ENCODE peak calls at places on chromosomes 13 and 19, in four cellular contexts. K, R, D and J are unnamed samples. For H3K4me1, the result is how much of the 10 kb centered on the place peaks cover.

GRCh38 chr19:4717191-4717965 is 6.3 kb downstream of the DPP9 start:
- DNase-seq in K (no peak), R (peak), D (peak), J (peak)

GRCh38 chr13:21753117-21753729 is 82.3 kb downstream of the FGF9 start:
- DNase-seq in R (no peak), D (no peak), K (no peak), J (no peak)

GRCh38 chr13:109332501-109333499 is 453.6 kb downstream of the IRS2 start:
- DNase-seq in K (peak), D (no peak), R (no peak), J (no peak)

GRCh38 chr13:109569938-109570711 is 216.3 kb downstream of the IRS2 start:
- DNase-seq in K (no peak), D (no peak), R (no peak), J (no peak)

GRCh38 chr19:48415869-48416268 is 22.4 kb downstream of the GRIN2D start:
- DNase-seq in K (no peak), R (no peak), D (no peak), J (no peak)

GRCh38 chr13:113573065-113573464 is 11.5 kb upstream of the TFDP1 start:
- DNase-seq in R (no peak), D (no peak), K (no peak), J (no peak)

GRCh38 chr19:42634409-42635232 is 39.9 kb upstream of the CEACAM8 start:
- DNase-seq in R (no peak), D (peak), K (no peak), J (no peak)

GRCh38 chr19:8204961-8205360 is 4.2 kb upstream of the CERS4 start:
- DNase-seq in K (peak), D (no peak), R (peak), J (no peak)

GRCh38 chr13:74886496-74886895 is 595.5 kb downstream of the TBC1D4 start:
- DNase-seq in D (peak), K (no peak), R (no peak), J (peak)

GRCh38 chr13:22040810-22041364 is 370.0 kb downstream of the FGF9 start:
- DNase-seq in D (no peak), R (no peak), K (peak), J (no peak)

GRCh38 chr13:52006491-52007245 is 4.6 kb downstream of the ATP7B start:
- DNase-seq in R (no peak), K (no peak), D (no peak), J (no peak)

DNA sequence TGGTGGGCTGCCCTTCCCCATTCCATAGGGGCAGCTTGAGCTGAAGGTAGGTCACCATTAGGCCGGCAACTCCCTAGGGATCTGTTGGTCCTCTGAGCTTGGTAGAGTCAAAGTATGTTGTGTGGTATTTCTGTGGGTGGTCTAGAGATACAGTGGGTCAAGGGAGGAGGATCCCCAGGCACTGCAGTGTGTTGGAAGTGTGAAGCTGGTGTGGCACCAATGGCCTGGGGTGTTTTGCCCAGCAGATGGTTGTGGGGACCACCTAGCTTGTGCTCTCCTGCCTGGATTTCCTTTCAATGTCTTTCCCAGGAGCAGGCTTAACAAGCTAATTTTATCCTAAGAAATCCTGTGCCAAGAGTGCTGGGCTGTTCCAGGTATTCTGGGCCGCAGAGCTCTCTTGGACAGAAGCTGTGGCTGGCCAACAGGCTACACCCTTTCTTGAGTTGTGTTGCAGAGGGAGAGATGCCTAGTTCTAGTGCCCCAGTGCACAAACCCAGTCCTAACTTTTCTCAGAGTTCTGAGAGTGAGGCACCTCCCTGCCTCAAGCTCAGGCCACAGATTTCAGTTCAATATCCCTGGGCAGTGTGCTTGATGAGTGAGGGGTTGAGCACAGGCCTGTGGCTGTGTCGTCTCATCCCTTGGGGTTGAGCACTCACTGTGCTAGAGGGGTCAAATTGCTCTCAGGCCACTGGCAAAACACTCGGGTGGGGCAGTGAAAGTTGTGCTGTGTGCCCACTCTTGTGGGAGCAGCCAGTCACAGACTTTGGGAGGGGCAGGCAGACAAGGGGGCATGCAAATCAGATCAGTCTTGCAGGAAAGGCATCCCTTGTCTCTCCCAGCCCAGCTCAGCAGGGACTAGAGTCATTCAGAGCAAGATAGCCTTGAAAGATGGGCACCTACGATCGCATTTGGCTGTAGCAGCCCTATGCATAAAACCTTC is 1806.1 kb upstream of the MIR17HG start:
- DNase-seq in R (no peak), K (peak), D (no peak), J (no peak)
- H3K4me1 ChIP-seq in R (under half), K (under half), D (under half), J (under half)

DNA sequence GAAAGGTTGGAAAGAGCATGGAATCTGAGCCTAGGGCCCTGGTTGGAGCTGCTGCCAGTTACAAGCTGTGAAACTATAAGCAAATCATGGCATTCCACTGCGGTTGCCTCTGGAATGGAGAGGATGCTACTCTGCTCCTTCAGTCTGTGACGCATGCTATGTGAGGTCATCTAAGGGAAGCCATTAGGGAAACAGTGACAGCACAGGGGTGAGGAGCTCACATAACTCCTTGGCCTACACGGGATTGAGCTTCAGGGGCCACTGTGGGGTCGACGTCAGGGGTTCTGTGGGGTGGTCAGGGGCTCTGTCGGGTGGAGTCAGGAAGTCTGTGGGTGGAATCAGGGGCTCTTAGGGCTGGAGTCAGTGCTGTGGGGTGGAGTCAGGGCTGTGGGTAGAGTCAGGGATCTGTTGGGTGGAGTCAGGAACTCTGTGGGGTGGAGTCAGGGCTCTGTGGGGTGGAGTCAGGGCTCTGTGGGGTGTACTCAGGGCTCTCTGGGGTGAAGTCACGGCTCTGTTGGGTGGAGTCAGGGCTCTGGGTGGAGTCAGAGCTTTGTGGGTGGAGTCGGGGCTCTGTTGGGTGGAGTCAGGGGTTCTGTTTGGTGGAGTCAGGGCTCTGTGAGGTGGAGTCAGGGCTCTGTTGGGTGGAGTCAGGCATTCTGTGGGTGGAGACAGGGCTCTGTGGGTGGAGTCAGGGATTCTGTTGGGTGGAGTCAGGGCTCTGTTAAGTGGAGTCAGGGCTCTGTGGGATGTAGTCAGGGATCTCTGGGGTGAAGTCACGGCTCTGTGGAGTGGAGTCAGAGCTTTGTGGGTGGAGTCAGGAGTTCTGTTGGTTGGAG is 35.8 kb upstream of the MEDAG start:
- DNase-seq in R (peak), D (peak), K (peak), J (peak)
- H2AFZ ChIP-seq in R (peak), D (peak), K (no peak), J (peak)

DNA sequence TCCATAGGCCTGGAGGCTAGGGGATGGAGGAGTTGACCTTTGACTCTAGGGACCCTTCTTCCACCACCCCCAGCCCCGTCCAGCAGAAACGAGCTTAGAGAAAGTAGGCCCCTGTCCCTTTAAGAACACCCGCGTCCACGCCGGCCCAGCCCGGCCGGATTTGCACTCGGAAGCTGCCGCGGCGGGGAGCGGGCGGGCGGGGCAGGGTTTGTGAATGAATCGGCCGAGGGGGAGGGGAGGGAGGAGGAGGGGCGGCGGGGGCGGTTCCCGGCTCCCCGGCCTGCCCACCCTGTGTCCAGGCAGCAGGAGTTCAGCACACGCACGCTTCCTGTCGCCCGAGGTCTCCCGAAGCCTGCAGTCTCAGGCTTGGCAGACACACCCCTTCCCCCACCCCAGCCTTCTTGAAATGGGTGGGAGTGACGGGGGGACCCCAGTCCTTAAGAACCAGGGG is 1.5 kb downstream of the UNC13A start:
- DNase-seq in D (no peak), R (no peak), K (peak), J (no peak)
- H3K4me2 ChIP-seq in D (peak), R (peak), K (peak), J (peak)

DNA sequence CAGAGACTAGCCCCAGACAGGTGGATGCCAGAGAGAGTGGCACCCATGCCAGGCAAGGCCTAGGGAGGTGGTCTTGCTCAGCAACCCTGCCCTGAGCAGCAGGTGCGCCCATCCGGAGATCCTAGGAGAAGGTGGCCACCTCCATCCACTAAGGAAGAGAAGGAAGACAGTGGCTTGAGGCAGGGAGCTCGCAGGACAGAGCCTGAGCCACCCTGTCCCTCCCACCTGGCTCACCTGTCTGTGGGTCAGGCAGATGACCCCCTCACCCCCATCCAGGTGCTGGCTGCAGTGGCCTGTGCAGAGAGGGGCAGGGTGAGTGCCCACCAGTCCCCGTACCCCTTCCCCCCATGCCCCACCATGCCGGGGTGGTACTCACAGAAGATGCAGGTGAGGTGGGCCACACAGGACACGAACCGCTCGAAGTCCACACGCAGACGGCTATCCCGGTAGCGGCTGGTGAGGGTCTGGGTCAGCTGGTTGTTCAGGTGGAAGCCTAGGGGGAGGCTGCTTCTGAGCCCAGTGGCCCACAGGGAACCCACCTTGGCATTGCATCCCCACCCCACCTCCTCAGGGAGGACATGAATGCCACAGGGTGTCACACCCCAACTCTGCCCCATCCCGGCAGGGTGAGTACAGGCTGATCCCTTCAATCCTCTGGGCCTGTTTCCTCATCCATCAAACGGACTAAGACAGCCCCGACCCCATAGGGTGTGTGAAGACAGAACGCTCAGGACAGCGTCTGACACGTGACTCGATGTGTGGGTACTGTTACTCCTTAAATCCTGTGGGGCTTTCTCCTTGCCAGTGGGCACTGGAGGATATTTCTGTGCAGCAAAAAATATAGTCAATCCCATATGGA is 13.3 kb downstream of the CAPN12 start:
- DNase-seq in R (no peak), K (peak), D (no peak), J (no peak)
- H3K4me1 ChIP-seq in R (under half), K (under half), D (under half), J (under half)

GRCh38 chr19:15840833-15841232 is 25.4 kb upstream of the OR10H1 start:
- DNase-seq in K (no peak), D (no peak), R (no peak), J (no peak)

GRCh38 chr19:15836595-15837398 is 21.3 kb upstream of the OR10H1 start:
- DNase-seq in D (peak), R (peak), K (no peak), J (peak)

GRCh38 chr19:15831626-15832025 is 16.2 kb upstream of the OR10H1 start:
- DNase-seq in R (peak), K (no peak), D (no peak), J (no peak)

GRCh38 chr19:15841875-15842569 is 26.6 kb upstream of the OR10H1 start:
- DNase-seq in R (no peak), D (no peak), K (no peak), J (no peak)

GRCh38 chr19:15836345-15836594 is 20.8 kb upstream of the OR10H1 start:
- DNase-seq in K (no peak), R (no peak), D (peak), J (peak)
- H2AFZ ChIP-seq in K (no peak), R (no peak), D (peak), J (peak)

GRCh38 chr19:32868206-32868950 is 1.2 kb downstream of the SLC7A9 start:
- DNase-seq in D (no peak), K (no peak), R (no peak), J (no peak)
- H3K4me2 ChIP-seq in D (no peak), K (no peak), R (no peak), J (no peak)

DNA sequence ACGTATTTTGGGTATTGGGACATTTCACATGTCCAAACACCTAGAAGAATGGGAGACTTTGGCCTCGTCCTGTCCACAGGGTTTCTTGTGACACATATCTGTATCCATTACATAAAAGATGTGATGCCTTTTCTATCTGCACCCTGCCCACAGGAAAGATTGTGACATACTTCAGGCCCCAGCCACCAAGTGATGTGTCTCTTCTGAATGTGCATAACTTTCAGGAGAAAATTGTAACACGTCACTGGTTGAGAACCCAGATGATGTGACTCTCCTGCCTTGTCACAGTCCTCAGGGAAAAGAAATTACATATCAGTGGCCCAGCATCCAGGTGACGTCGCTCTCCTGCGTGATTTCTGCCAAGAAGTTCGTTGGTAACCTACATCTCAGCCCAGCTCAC is 21.0 kb upstream of the ZNF681 start:
- DNase-seq in K (no peak), R (no peak), D (no peak), J (no peak)
- H3K4me1 ChIP-seq in K (under half), R (under half), D (under half), J (under half)

DNA sequence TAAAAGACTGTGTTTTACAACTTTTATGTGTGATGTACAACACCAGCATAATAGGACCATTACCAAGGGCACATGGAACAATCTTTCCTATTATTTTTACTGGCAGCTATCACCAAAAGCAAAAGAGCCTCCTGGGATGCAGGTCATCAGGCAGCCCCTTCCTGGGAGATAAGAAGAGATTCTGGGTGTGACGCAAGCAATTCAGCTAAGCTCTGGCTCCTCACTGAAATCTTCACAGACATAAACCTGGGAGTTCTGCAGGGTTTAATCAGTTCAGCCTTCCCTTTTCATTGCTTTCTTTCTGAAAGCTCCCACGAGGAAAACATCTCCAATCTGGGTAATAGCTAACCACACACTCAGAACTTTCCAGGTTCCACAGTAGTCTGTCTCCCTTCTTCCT is 341.1 kb downstream of the ENOX1 start:
- DNase-seq in R (no peak), D (no peak), K (no peak), J (no peak)
- H2AFZ ChIP-seq in R (no peak), D (no peak), K (no peak), J (no peak)

GRCh38 chr19:52648336-52648990 is 10.3 kb upstream of the ZNF83 start:
- DNase-seq in D (peak), R (no peak), K (no peak), J (peak)
- H3K4me2 ChIP-seq in D (peak), R (no peak), K (no peak), J (peak)